ENCODE peak calls at places on chromosomes 2 and 18, in nine cellular contexts. B, X, E, R, G, S, C, K and J are unnamed samples.
A peak's percentile ranks its signal among the peaks of the same experiment; 100 is the strongest.

GRCh38 chr2:231633259-231633976 is 40.8 kb downstream of the TEX44 start:
- DNase-seq in B (no peak), X (no peak), E (no peak), R (peak; percentile 23), G (no peak), S (no peak), C (no peak), K (no peak), J (no peak)

GRCh38 chr2:168456526-168457176 is 579 bp downstream of the CERS6 start:
- DNase-seq in B (peak; percentile 18), X (peak; percentile 54), E (no peak), R (no peak), G (peak; percentile 71), S (peak; percentile 36), C (peak; percentile 41), K (peak; percentile 52), J (no peak)

GRCh38 chr2:178068823-178069454 is 3.6 kb downstream of the PDE11A start:
- DNase-seq in B (no peak), X (no peak), E (no peak), R (no peak), G (no peak), S (no peak), C (no peak), K (no peak), J (no peak)

GRCh38 chr2:209425082-209426071 is 1.5 kb downstream of the MAP2 start:
- DNase-seq in B (peak; percentile 20), X (peak; percentile 24), E (no peak), R (peak; percentile 76), G (peak; percentile 28), S (no peak), C (peak; percentile 54), K (no peak), J (no peak)

GRCh38 chr2:122543815-122544214 is 788.4 kb downstream of the TSN start:
- DNase-seq in B (no peak), X (no peak), E (no peak), R (no peak), G (no peak), S (no peak), C (no peak), K (no peak), J (no peak)

GRCh38 chr2:70070557-70071268 is 16.6 kb upstream of the PCBP1 start:
- DNase-seq in B (peak; percentile 97), X (peak; percentile 72), E (no peak), R (peak; percentile 93), G (peak; percentile 34), S (peak; percentile 85), C (peak; percentile 84), K (peak; percentile 55), J (no peak)

GRCh38 chr2:187581125-187581896 is 27.1 kb upstream of the TFPI start:
- DNase-seq in B (peak; percentile 4), X (no peak), E (no peak), R (peak; percentile 73), G (no peak), S (peak; percentile 38), C (peak; percentile 12), K (no peak), J (no peak)

GRCh38 chr18:27942706-27943105 is 234.2 kb downstream of the CDH2 start:
- DNase-seq in B (no peak), X (no peak), E (no peak), R (peak; percentile 10), G (no peak), S (no peak), C (no peak), K (no peak), J (no peak)

GRCh38 chr2:27356056-27356381 is 545 bp downstream of the GTF3C2 start:
- DNase-seq in B (peak; percentile 70), X (no peak), E (no peak), R (peak; percentile 43), G (peak; percentile 47), S (peak; percentile 87), C (peak; percentile 68), K (peak; percentile 31), J (no peak)

GRCh38 chr18:46720092-46720491 is 36.8 kb downstream of the ST8SIA5 start:
- DNase-seq in B (no peak), X (no peak), E (no peak), R (no peak), G (no peak), S (no peak), C (no peak), K (no peak), J (no peak)

GRCh38 chr18:71327443-71328120 is 1038.7 kb downstream of the SOCS6 start:
- DNase-seq in B (no peak), X (no peak), E (no peak), R (no peak), G (no peak), S (no peak), C (no peak), K (no peak), J (no peak)

GRCh38 chr2:241571821-241572620 is 13.5 kb downstream of the BOK start:
- DNase-seq in B (no peak), X (no peak), E (no peak), R (no peak), G (no peak), S (no peak), C (no peak), K (no peak), J (no peak)

GRCh38 chr2:122749347-122749850 is 993.9 kb downstream of the TSN start:
- DNase-seq in B (no peak), X (no peak), E (no peak), R (no peak), G (no peak), S (no peak), C (no peak), K (no peak), J (no peak)

GRCh38 chr18:57803119-57803969 is at the start of gene ATP8B1:
- DNase-seq in B (peak; percentile 55), X (peak; percentile 87), E (no peak), R (peak; percentile 74), G (peak; percentile 62), S (peak; percentile 17), C (peak; percentile 54), K (peak; percentile 79), J (peak; percentile 89)

DNA sequence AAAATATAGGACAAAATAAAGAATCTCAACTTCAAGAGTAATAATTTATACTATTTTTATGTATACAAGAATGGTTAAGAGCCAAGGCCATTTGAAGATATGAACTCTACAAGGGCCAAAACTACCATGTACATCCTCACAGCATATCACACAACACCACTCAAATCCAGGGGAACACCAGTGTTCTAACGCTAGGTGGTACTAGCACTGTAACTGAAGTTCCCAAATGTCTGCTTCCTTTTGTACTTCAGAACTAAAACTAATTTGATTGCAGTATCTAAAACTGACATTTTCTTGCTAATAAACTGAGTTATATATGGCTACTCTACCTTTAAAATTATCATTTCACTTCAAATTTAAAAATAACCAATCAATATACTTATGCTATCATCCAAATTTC is 47.0 kb downstream of the REV1 start:
- DNase-seq in B (no peak), X (no peak), E (no peak), R (peak; percentile 63), G (no peak), S (no peak), C (no peak), K (no peak), J (no peak)
- TF ChIP-seq CTCF in B (peak; percentile 11), X (peak; percentile 31), E (no peak), R (peak; percentile 66), G (no peak), S (no peak), C (no peak), K (peak; percentile 41), J (no peak)

GRCh38 chr18:63956755-63957154 is 7.7 kb downstream of the HMSD start:
- DNase-seq in B (no peak), X (no peak), E (no peak), R (no peak), G (no peak), S (no peak), C (no peak), K (no peak), J (no peak)

GRCh38 chr18:63947051-63947790 is 1.9 kb upstream of the HMSD start:
- DNase-seq in B (no peak), X (no peak), E (no peak), R (no peak), G (no peak), S (no peak), C (no peak), K (no peak), J (no peak)

GRCh38 chr18:63953811-63954210 is 4.7 kb downstream of the HMSD start:
- DNase-seq in B (no peak), X (no peak), E (no peak), R (peak; percentile 13), G (no peak), S (peak; percentile 59), C (no peak), K (no peak), J (no peak)

GRCh38 chr18:63949068-63949737 is at the start of gene HMSD:
- DNase-seq in B (peak; percentile 53), X (peak; percentile 37), E (no peak), R (peak; percentile 16), G (peak; percentile 70), S (no peak), C (peak; percentile 78), K (peak; percentile 25), J (no peak)

DNA sequence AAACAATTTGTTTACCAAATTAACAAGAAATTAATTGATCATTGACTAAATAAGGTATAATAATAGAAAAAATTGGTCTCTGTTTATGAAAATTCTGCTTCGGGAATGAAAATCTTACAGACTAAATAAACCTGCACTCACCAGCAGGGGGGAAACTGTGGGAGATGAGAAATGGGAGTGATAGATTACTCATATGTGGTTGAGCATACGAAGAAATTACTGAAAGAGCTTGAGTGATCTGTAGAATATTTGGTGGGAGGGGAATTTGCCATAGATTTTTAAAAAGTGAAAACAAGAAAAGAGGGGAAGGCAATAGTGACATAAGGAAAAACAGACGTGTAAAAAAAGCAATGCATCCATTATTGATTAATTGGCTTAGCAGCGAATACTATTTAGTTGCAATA is 2.2 kb downstream of the HMSD start:
- DNase-seq in B (no peak), X (no peak), E (no peak), R (no peak), G (no peak), S (no peak), C (peak; percentile 49), K (no peak), J (no peak)
- TF ChIP-seq CTCF in B (no peak), X (no peak), E (no peak), R (peak; percentile 45), G (peak; percentile 24), S (no peak), C (peak; percentile 35), K (no peak), J (peak; percentile 33)

GRCh38 chr18:39167990-39168389 is 1602.4 kb upstream of the CELF4 start:
- DNase-seq in B (no peak), X (no peak), E (no peak), R (no peak), G (no peak), S (no peak), C (no peak), K (no peak), J (no peak)

GRCh38 chr18:39166776-39167175 is 1601.2 kb upstream of the CELF4 start:
- DNase-seq in B (no peak), X (no peak), E (no peak), R (no peak), G (no peak), S (no peak), C (no peak), K (no peak), J (no peak)

GRCh38 chr18:39162013-39162412 is 1596.4 kb upstream of the CELF4 start:
- DNase-seq in B (no peak), X (no peak), E (no peak), R (no peak), G (no peak), S (no peak), C (no peak), K (no peak), J (no peak)
- TF ChIP-seq CTCF in B (no peak), X (no peak), E (no peak), R (no peak), G (no peak), S (no peak), C (no peak), K (no peak), J (no peak)

GRCh38 chr2:224359569-224359968 is 42.3 kb downstream of the FAM124B start:
- DNase-seq in B (no peak), X (no peak), E (no peak), R (no peak), G (peak; percentile 42), S (no peak), C (no peak), K (no peak), J (no peak)
- TF ChIP-seq CTCF in B (peak; percentile 5), X (no peak), E (no peak), R (peak; percentile 50), G (peak; percentile 11), S (no peak), C (peak; percentile 36), K (no peak), J (peak; percentile 31)